ENCODE peak calls at places on chromosomes 6 and 20, in eight cellular contexts. O is heart left ventricle, R is left lung, L is HepG2, P is GM12878, Q is lung, N is heart right ventricle, T is PC-3. G is an unnamed sample.

GRCh38 chr6:72413884-72414283 is 208.0 kb upstream of the KCNQ5 start:
- ATAC-seq in P (no peak), N (no peak), T (no peak), L (peak), R (no peak), Q (no peak), O (no peak), G (no peak)

GRCh38 chr20:59753836-59754235 is 149.5 kb downstream of the PHACTR3 start:
- ATAC-seq in N (no peak), R (no peak), P (no peak), O (no peak), Q (no peak), T (no peak), L (peak), G (no peak)

GRCh38 chr6:54817834-54818233 is 28.7 kb upstream of the FAM83B start:
- ATAC-seq in N (peak), T (no peak), L (no peak), P (no peak), R (no peak), Q (no peak), O (peak), G (no peak)

GRCh38 chr6:27775796-27776184 is 136.4 kb downstream of the OR2B2 start:
- ATAC-seq in N (no peak), O (no peak), R (no peak), P (no peak), L (no peak), Q (no peak), T (no peak), G (no peak)

GRCh38 chr6:5674141-5674540 is 332.6 kb downstream of the NRN1 start:
- ATAC-seq in O (no peak), T (no peak), N (no peak), Q (no peak), P (no peak), L (no peak), R (no peak), G (no peak)

GRCh38 chr20:25039697-25040437 is 18.1 kb downstream of the ACSS1 start:
- ATAC-seq in R (peak), T (peak), L (no peak), N (peak), P (no peak), Q (peak), O (peak), G (peak)

GRCh38 chr6:155188707-155189496 is 74.9 kb upstream of the CLDN20 start:
- ATAC-seq in T (peak), O (no peak), Q (no peak), P (peak), R (peak), N (peak), L (peak), G (peak)

GRCh38 chr20:47790032-47790965 is 5.0 kb upstream of the SULF2 start:
- ATAC-seq in Q (no peak), N (no peak), L (no peak), O (no peak), T (no peak), P (no peak), R (peak), G (no peak)

GRCh38 chr6:69918766-69919165 is 52.4 kb downstream of the COL19A1 start:
- ATAC-seq in R (no peak), T (no peak), Q (no peak), N (no peak), P (no peak), L (no peak), O (no peak), G (no peak)

GRCh38 chr6:19734061-19734460 is 103.1 kb upstream of the ID4 start:
- ATAC-seq in P (no peak), R (no peak), Q (no peak), O (no peak), L (no peak), T (no peak), N (no peak), G (no peak)

GRCh38 chr20:40434122-40434521 is 254.9 kb downstream of the MAFB start:
- ATAC-seq in L (no peak), P (no peak), N (no peak), T (no peak), Q (no peak), O (no peak), R (no peak), G (no peak)

GRCh38 chr6:161152904-161153662 is 120.8 kb downstream of the AGPAT4 start:
- ATAC-seq in Q (no peak), P (peak), T (peak), R (peak), O (peak), L (peak), N (peak), G (peak)

GRCh38 chr6:112249489-112249888 is 4.9 kb downstream of the LAMA4 start:
- ATAC-seq in O (no peak), R (no peak), N (no peak), Q (no peak), T (no peak), P (no peak), L (no peak), G (no peak)

GRCh38 chr6:16739329-16739801 is 21.9 kb downstream of the ATXN1 start:
- ATAC-seq in N (peak), O (peak), P (no peak), L (peak), R (no peak), Q (no peak), T (no peak), G (peak)

GRCh38 chr6:85579581-85579980 is 14.1 kb downstream of the SNX14 start:
- ATAC-seq in L (peak), R (peak), O (no peak), N (peak), P (peak), T (no peak), Q (peak), G (no peak)

GRCh38 chr6:140130074-140130473 is 755.6 kb upstream of the CITED2 start:
- ATAC-seq in R (no peak), P (no peak), O (no peak), L (no peak), Q (no peak), T (no peak), N (no peak), G (no peak)

GRCh38 chr6:8175046-8175777 is 72.9 kb upstream of the EEF1E1 start:
- ATAC-seq in P (no peak), N (no peak), O (no peak), Q (no peak), L (no peak), T (peak), R (no peak), G (no peak)

GRCh38 chr6:163474581-163474980 is 60.1 kb downstream of the QKI start:
- ATAC-seq in N (peak), O (no peak), P (no peak), Q (no peak), R (no peak), T (no peak), L (no peak), G (no peak)

GRCh38 chr20:10940941-10941340 is 267.1 kb upstream of the JAG1 start:
- ATAC-seq in P (peak), T (no peak), L (no peak), O (no peak), Q (no peak), R (no peak), N (no peak), G (no peak)

GRCh38 chr6:45420083-45420908 is 42.6 kb upstream of the SUPT3H start:
- ATAC-seq in R (no peak), Q (no peak), N (no peak), T (no peak), P (no peak), L (no peak), O (no peak), G (no peak)

GRCh38 chr6:34580707-34581560 is 24.8 kb upstream of the SPDEF start:
- ATAC-seq in T (no peak), N (peak), L (peak), P (no peak), R (peak), O (no peak), Q (no peak), G (no peak)

GRCh38 chr20:38305541-38305940 is 1.6 kb downstream of the BPI start:
- ATAC-seq in L (no peak), Q (no peak), R (no peak), N (no peak), T (no peak), P (no peak), O (no peak), G (no peak)

GRCh38 chr6:4358414-4359107 is 223.2 kb upstream of the ECI2 start:
- ATAC-seq in Q (peak), L (peak), R (peak), O (peak), N (peak), T (peak), P (no peak), G (peak)

GRCh38 chr6:30101423-30101938 is 11.4 kb downstream of the TRIM31 start:
- ATAC-seq in N (peak), T (peak), P (no peak), R (peak), O (no peak), L (peak), Q (no peak), G (peak)

GRCh38 chr20:53801609-53802370 is 208.2 kb upstream of the ZNF217 start:
- ATAC-seq in L (peak), P (no peak), T (no peak), N (no peak), Q (no peak), O (no peak), R (no peak), G (no peak)

GRCh38 chr6:107823047-107823557 is 1.0 kb downstream of the SCML4 start:
- ATAC-seq in R (no peak), T (no peak), O (no peak), N (no peak), P (peak), L (no peak), Q (no peak), G (no peak)

GRCh38 chr6:118320652-118321051 is 227.4 kb upstream of the PLN start:
- ATAC-seq in N (no peak), P (no peak), O (no peak), Q (no peak), R (no peak), T (no peak), L (no peak), G (no peak)

GRCh38 chr6:148935705-148936306 is 189.0 kb downstream of the UST start:
- ATAC-seq in T (peak), N (no peak), P (no peak), Q (no peak), O (no peak), R (no peak), L (no peak), G (no peak)

GRCh38 chr6:44921787-44922186 is 406.3 kb upstream of the RUNX2 start:
- ATAC-seq in L (peak), T (no peak), O (peak), N (peak), R (peak), P (peak), Q (peak), G (no peak)

GRCh38 chr6:89411269-89412070 is 603 bp downstream of the RRAGD start:
- ATAC-seq in L (peak), Q (peak), N (peak), P (peak), R (peak), T (peak), O (peak), G (peak)

GRCh38 chr6:15752820-15753219 is 90.0 kb upstream of the DTNBP1 start:
- ATAC-seq in T (no peak), R (no peak), O (no peak), Q (peak), N (no peak), L (peak), P (no peak), G (no peak)

GRCh38 chr6:12450446-12450845 is 160.3 kb downstream of the EDN1 start:
- ATAC-seq in P (peak), R (no peak), T (no peak), L (no peak), N (no peak), Q (no peak), O (no peak), G (no peak)

GRCh38 chr20:10571313-10571815 is 102.4 kb downstream of the JAG1 start:
- ATAC-seq in R (no peak), N (no peak), Q (no peak), T (no peak), O (no peak), L (peak), P (no peak), G (no peak)

GRCh38 chr6:165930668-165931067 is 237.0 kb downstream of the TBXT start:
- ATAC-seq in L (no peak), N (no peak), O (no peak), P (no peak), T (no peak), R (no peak), Q (no peak), G (no peak)

GRCh38 chr20:10682939-10683338 is 9.1 kb upstream of the JAG1 start:
- ATAC-seq in O (no peak), L (no peak), T (no peak), P (no peak), N (no peak), R (no peak), Q (no peak), G (no peak)

GRCh38 chr6:11492444-11493300 is 44.9 kb upstream of the TMEM170B start:
- ATAC-seq in P (no peak), T (no peak), L (no peak), N (no peak), Q (no peak), R (no peak), O (no peak), G (no peak)

GRCh38 chr6:135046912-135047311 is 7.7 kb downstream of the HBS1L start:
- ATAC-seq in T (no peak), P (peak), Q (no peak), R (no peak), O (no peak), L (no peak), N (no peak), G (no peak)

GRCh38 chr20:59684685-59685212 is 80.4 kb downstream of the PHACTR3 start:
- ATAC-seq in O (no peak), Q (no peak), N (no peak), L (no peak), T (no peak), R (no peak), P (no peak), G (no peak)

GRCh38 chr6:106927531-106928398 is 46.8 kb downstream of the CD24 start:
- ATAC-seq in T (no peak), O (no peak), Q (no peak), P (peak), N (peak), R (peak), L (peak), G (no peak)

DNA sequence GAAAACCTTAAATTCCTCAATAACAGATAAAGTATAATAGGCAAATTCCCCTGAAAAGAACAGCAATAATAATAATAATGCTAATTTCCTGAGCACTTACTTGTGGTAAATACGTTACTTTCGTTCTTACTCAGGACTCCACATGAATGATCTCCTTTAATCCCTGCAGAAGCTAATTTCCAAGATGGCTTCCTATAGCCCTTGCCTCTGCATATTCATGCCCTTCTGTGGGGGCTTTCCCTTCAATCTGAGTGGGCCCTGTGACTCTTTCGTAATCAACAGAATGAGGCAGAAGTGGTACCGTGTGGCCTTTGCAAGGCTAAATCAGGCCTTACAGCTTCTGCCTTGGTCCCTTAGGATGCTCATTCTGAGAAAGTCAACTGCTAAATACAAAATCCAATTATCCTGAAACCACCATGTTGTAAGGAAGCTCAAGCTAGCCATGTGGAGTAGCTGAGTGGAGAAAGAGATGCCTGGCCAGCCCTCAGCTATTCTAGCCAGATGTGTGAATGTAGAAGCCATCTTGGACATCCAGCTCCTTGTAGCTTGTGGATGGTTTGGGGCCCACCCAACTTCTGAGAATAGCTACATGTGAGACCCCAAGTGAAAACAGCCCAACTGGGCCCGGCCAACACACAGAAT is 50.5 kb downstream of the MCUR1 start:
- ATAC-seq in P (peak), T (no peak), R (no peak), Q (no peak), L (no peak), O (no peak), N (no peak), G (no peak)
- H3K4me3 ChIP-seq in P (no peak), T (no peak), R (no peak), Q (no peak), L (no peak), O (no peak), N (no peak), G (no peak)

DNA sequence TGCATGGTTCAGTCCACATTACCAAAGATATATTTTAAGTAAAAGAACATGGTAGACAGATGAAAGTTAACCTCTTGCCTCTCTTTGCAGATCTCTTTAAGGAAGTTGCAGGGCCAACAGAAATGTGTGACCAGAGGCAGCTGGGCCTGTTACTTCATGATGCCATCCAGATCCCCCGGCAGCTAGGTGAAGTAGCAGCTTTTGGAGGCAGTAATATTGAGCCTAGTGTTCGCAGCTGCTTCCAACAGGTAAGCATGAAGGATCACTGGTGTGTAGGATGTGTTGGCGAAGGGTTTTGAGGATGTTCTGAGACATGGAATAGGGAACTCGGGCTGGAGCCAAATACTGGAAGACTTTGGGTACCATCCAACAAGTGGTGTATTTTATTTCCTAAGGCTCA is 508.6 kb downstream of the UTRN start:
- ATAC-seq in R (no peak), N (no peak), P (no peak), O (no peak), Q (no peak), T (no peak), L (peak), G (no peak)
- TF ChIP-seq CTCF in R (no peak), N (no peak), P (no peak), O (no peak), Q (no peak), T (no peak), L (no peak), G (no peak)

GRCh38 chr20:1388706-1389483 is 4.0 kb downstream of the FKBP1A start:
- ATAC-seq in R (no peak), N (no peak), L (no peak), Q (no peak), P (peak), O (no peak), T (no peak), G (no peak)
- H3K4me3 ChIP-seq in R (peak), N (no peak), L (no peak), Q (peak), P (peak), O (peak), T (peak), G (no peak)

GRCh38 chr20:49324306-49324705 is 46.4 kb upstream of the ZNFX1 start:
- ATAC-seq in O (no peak), R (no peak), L (no peak), T (no peak), Q (no peak), N (no peak), P (no peak), G (no peak)

GRCh38 chr20:49325981-49326380 is 48.1 kb upstream of the ZNFX1 start:
- ATAC-seq in L (no peak), P (no peak), N (no peak), Q (no peak), T (no peak), O (no peak), R (no peak), G (peak)

GRCh38 chr20:49320460-49320859 is 42.6 kb upstream of the ZNFX1 start:
- ATAC-seq in P (no peak), O (no peak), N (no peak), Q (no peak), T (peak), R (peak), L (peak), G (no peak)

GRCh38 chr20:49319204-49319809 is 41.5 kb upstream of the ZNFX1 start:
- ATAC-seq in T (no peak), N (no peak), Q (no peak), R (no peak), P (no peak), O (no peak), L (no peak), G (no peak)

DNA sequence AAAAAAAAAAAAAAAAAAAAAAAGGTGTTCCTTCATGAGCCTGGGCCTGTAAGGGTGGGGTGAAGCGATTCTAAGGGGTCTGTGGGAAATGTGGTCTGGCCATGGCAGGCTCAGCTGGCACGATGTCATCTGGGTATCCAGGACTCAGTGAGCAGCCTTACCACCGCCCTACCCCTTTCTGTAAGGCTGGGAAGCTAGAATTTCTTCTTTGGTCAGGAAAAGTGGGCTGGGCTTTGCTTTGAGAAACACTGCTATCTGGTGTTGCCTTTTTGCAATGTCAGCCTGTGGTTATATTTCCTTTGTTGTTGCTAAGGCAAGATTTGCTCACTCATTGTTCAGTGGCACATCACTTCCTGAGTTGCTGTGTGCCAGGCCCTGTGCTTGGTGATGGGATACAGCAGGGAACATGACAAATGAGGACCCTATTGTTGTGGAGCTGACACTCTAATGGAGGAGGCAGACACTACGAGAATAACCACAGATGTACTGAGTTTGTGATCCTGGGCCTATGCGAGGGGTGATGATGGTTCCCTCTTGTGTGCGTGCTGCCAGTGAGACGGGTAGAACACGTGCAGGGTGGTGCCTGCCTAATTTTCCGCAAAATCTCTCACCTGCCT is 45.9 kb upstream of the ZNFX1 start:
- ATAC-seq in P (peak), L (peak), T (peak), Q (peak), N (peak), O (peak), R (peak), G (no peak)
- TF ChIP-seq CTCF in P (peak), L (peak), T (peak), Q (peak), N (no peak), O (peak), R (no peak), G (no peak)

GRCh38 chr6:1393641-1394283 is 4.4 kb downstream of the FOXF2 start:
- ATAC-seq in O (no peak), L (peak), T (no peak), P (no peak), N (no peak), R (no peak), Q (no peak), G (no peak)
- H3K4me3 ChIP-seq in O (peak), L (no peak), T (no peak), P (no peak), N (no peak), R (peak), Q (peak), G (peak)

G was measured in gastroesophageal sphincter.